ENCODE peak calls at places on chromosomes 11 and 22, in four cellular contexts. O, H, M and Z are unnamed samples.

GRCh38 chr22:49274754-49275380 is 552.8 kb downstream of the BRD1 start:
- DNase-seq in O (no peak), H (no peak), M (no peak), Z (no peak)

GRCh38 chr11:19474954-19475811 is 234.4 kb upstream of the E2F8 start:
- DNase-seq in O (peak), H (no peak), M (no peak), Z (no peak)

GRCh38 chr22:46056169-46057041 is 79.4 kb upstream of the WNT7B start:
- DNase-seq in O (no peak), H (no peak), M (no peak), Z (no peak)

GRCh38 chr11:129787518-129787917 is 28.1 kb upstream of the TMEM45B start:
- DNase-seq in O (no peak), H (no peak), M (no peak), Z (no peak)

GRCh38 chr11:334264-335033 is 13.8 kb upstream of the IFITM3 start:
- DNase-seq in O (no peak), H (peak), M (no peak), Z (peak)

GRCh38 chr22:22431271-22432220 is 77.0 kb downstream of the ZNF280B start:
- DNase-seq in O (peak), H (peak), M (peak), Z (peak)

GRCh38 chr11:113305440-113306336 is 8.7 kb upstream of the TTC12 start:
- DNase-seq in O (peak), H (peak), M (peak), Z (peak)

GRCh38 chr11:62921573-62922188 is 518 bp upstream of the CHRM1 start:
- DNase-seq in O (no peak), H (peak), M (peak), Z (no peak)

DNA sequence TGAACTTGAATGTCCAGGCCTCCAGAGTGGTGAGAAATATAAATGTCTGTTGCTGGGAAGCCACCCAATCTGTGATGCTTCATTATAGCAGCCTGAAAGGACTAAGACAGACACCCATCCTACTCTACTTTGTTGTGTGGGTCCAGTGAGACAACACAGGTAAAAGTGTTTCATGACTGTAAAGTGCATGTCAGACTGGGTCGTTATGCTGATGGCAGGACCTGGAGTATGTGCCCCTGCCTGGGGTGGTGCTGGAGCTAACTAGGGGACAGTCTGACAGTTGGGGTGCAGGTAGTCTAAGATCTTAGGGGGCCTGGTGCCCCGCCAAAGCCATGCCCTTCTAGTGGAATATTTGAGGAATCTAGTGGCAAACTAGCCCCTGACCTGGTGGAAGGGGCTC is 165.6 kb downstream of the TRIM29 start:
- DNase-seq in O (no peak), H (no peak), M (no peak), Z (no peak)
- H3K14ac ChIP-seq in O (no peak), H (no peak), M (no peak), Z (no peak)

DNA sequence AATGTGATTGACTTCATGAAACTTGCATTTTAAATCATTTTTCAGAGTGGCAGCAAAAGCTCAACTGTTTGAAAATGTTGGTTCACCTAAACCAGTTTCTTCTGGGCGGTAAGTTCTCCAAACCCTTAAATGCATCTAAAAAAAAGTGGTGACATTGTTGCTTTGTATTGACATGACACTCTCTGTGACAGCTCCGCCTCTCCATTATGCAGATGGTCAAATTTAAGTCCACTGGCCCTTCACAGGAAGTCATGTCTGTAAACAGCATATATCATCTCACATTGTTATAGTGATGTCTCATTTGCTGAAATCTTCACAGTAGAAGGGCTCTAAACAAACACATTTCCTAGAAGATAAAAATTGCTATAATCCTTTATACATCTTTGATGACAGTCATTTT is 150.7 kb downstream of the PGR start:
- DNase-seq in O (no peak), H (no peak), M (no peak), Z (no peak)
- H3K27ac ChIP-seq in O (no peak), H (no peak), M (no peak), Z (no peak)

DNA sequence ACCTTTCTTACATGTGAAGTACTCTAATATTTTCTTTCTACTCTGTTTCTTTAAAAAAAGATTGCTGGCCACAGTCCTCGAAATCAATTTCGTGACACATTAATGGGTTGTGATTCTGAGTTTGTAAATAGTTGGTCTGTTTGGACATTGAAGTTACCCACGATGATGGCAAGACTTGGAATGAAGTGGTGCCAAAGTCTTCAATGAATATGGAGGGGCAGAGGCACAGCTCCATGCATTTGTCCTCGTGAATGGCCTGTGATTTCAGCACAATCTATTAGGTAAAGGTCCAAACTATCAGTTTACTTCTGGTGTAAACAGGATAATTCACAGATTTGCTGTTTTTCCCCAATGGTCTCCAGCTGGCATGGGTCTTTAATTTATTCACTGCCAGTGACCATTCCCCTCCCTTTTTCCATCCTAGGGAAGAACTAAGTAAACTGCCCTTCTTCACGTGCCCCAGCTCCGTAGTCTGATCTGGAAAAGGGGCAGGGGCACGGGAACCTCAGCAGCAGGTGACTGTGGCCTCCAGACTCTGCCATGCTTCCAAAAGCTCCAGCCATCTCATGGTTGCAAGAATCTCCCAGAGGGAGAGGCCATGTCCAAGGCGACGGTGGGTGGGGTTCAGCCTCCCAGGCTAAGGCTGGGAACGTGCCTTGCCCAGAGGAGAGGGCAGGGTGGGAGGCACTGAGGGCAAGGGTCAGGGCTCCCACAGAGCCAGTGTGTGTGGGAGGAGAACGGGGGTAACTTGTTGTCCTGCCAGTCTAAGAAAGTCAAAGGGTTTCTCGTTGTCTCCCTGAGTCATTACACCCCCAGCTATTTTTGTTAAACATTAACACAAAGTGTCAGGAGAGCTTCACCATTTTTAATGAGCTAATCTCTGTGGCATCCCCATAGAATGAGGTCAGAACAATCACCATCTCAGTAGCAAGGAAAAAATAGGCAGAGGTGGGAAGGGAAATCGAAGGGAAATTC is 16.9 kb upstream of the PEX26 start:
- DNase-seq in O (no peak), H (peak), M (peak), Z (no peak)
- H2BK5ac ChIP-seq in O (no peak), H (no peak), M (peak), Z (no peak)

GRCh38 chr22:42612336-42612735 is 2.3 kb downstream of the POLDIP3 start:
- DNase-seq in O (no peak), H (no peak), M (no peak), Z (no peak)

GRCh38 chr22:42613869-42614268 is 814 bp downstream of the POLDIP3 start:
- DNase-seq in O (no peak), H (peak), M (no peak), Z (no peak)

GRCh38 chr22:42617155-42617983 is 2.7 kb upstream of the POLDIP3 start:
- DNase-seq in O (no peak), H (peak), M (no peak), Z (peak)

GRCh38 chr22:42615092-42615859 is 593 bp upstream of the POLDIP3 start:
- DNase-seq in O (peak), H (peak), M (peak), Z (peak)

GRCh38 chr22:42614312-42615091 is at the start of gene POLDIP3:
- DNase-seq in O (peak), H (peak), M (peak), Z (peak)
- H3K14ac ChIP-seq in O (peak), H (peak), M (peak), Z (peak)

GRCh38 chr11:13962562-13963168 is at the start of gene SPON1:
- DNase-seq in O (peak), H (no peak), M (peak), Z (peak)

GRCh38 chr11:13962198-13962561 is 343 bp upstream of the SPON1 start:
- DNase-seq in O (no peak), H (no peak), M (no peak), Z (no peak)

GRCh38 chr11:13963949-13964770 is 1.6 kb downstream of the SPON1 start:
- DNase-seq in O (no peak), H (no peak), M (no peak), Z (peak)

GRCh38 chr11:13964771-13965074 is 2.2 kb downstream of the SPON1 start:
- DNase-seq in O (no peak), H (no peak), M (no peak), Z (no peak)

DNA sequence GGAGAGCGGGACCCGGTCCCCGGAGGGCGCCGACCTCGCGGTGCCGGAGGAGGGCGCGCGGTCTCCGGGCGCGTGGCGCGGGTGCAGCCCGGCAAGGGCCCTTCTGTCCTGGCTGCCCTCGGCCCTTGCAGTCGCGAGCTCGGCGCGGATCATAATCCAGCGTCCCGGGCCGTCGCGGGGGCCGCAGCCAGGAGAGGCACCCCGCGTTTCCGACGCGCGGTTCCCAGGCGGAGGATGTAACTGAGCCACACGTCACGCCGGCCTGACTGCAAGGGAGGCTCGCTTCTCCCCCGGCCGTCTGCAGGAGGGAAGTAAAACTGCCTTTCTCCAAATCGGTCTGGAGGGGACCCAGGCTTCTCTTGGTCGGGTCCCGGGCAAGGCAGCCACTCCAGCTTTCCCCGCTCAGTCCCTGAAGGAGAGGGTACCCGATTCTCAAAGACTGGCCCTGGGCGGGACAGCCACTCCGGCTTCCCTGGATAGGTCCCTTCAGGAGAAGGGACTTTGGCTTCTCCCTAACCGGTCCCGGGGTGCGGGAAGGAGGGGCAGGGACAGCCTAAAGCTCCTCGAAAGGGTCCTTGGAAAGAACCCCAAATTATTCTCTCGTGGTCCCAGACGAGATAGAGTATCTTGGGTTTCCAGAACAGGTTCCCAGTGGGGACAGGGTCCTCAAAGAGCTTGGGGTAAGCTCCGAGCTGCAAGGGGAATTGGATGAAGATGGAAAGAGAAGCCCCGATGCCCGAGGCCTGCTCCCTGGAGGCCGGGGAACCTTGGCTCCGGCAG is 836 bp downstream of the SPON1 start:
- DNase-seq in O (no peak), H (no peak), M (peak), Z (peak)
- H3K27ac ChIP-seq in O (no peak), H (no peak), M (no peak), Z (no peak)

GRCh38 chr11:22807391-22807790 is 22.2 kb downstream of the SVIP start:
- DNase-seq in O (no peak), H (no peak), M (no peak), Z (no peak)

GRCh38 chr11:22808559-22809197 is 20.9 kb downstream of the SVIP start:
- DNase-seq in O (no peak), H (no peak), M (no peak), Z (no peak)

GRCh38 chr11:22807855-22808558 is 21.6 kb downstream of the SVIP start:
- DNase-seq in O (no peak), H (no peak), M (peak), Z (no peak)

GRCh38 chr11:22809893-22810292 is 19.7 kb downstream of the SVIP start:
- DNase-seq in O (no peak), H (no peak), M (no peak), Z (no peak)
- H2BK5ac ChIP-seq in O (no peak), H (no peak), M (no peak), Z (no peak)

GRCh38 chr11:86068138-86068861 is 584 bp downstream of the PICALM start:
- DNase-seq in O (peak), H (peak), M (no peak), Z (peak)

GRCh38 chr11:86067230-86068137 is 1.4 kb downstream of the PICALM start:
- DNase-seq in O (no peak), H (peak), M (no peak), Z (no peak)

GRCh38 chr11:86070435-86071056 is 1.7 kb upstream of the PICALM start:
- DNase-seq in O (no peak), H (peak), M (no peak), Z (no peak)

GRCh38 chr11:86069408-86070086 is 663 bp upstream of the PICALM start:
- DNase-seq in O (no peak), H (peak), M (peak), Z (peak)

GRCh38 chr11:86068951-86069407 is at the start of gene PICALM:
- DNase-seq in O (peak), H (peak), M (peak), Z (peak)
- H3K14ac ChIP-seq in O (peak), H (peak), M (peak), Z (peak)

DNA sequence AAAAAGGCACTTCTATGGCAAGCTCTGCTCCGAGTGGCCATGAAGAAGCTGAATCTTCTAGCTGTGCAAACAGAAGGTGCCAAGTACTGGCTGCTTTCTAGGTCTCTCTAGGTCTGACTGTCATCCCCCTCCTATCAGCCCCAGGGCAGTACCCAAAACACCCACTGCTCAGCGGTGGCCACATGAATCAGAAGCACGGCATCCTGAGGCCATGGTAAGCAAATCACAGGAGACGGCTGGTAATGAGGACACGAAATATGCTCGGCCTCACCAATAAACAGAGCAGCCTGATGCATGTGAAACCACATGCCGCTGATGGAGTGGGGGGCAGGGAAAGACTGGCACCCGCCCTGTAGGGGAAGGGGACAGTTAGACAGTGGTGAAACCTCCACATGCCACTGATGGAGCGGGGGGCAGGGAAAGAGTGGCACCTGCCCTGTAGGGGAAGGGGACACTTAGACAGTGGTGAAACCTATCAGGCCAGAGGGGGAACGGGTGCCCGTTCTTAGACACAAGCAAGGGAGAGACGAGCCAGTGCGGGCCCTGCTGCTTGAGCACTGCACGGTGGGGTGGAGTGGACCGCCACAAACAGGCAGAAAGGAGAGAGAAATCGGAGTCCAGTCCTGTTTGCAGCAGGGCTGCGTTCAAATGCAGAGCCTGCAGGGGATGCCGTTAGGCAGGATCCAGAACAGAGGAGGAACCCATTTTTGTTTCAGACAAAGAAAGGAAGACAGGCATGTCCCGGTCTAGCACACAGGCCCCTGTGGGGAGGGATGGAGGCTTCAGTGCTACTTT is 29.9 kb upstream of the MOB2 start:
- DNase-seq in O (no peak), H (no peak), M (peak), Z (no peak)
- H3K27ac ChIP-seq in O (no peak), H (no peak), M (no peak), Z (no peak)